ENCODE peak calls at places on chromosomes 6 and 20, in six cellular contexts. One of them, this sample, is unnamed.

GRCh38 chr6:151440930-151441329 is 11.0 kb downstream of the RMND1 start:
- DNase-seq in dorsolateral prefrontal cortex: no peak
- DNase-seq in fibroblast of the aortic adventitia: peak
- DNase-seq in choroid plexus epithelial cell: peak
- DNase-seq in A549: no peak
- DNase-seq in SJSA1: no peak
- DNase-seq in this sample: no peak

GRCh38 chr6:81938014-81938761 is 185.7 kb upstream of the TENT5A start:
- DNase-seq in SJSA1: peak
- DNase-seq in choroid plexus epithelial cell: peak
- DNase-seq in fibroblast of the aortic adventitia: peak
- DNase-seq in dorsolateral prefrontal cortex: no peak
- DNase-seq in A549: peak
- DNase-seq in this sample: peak

GRCh38 chr20:51695574-51696303 is 72.5 kb downstream of the ATP9A start:
- DNase-seq in A549: peak
- DNase-seq in fibroblast of the aortic adventitia: peak
- DNase-seq in choroid plexus epithelial cell: peak
- DNase-seq in dorsolateral prefrontal cortex: no peak
- DNase-seq in SJSA1: peak
- DNase-seq in this sample: no peak

GRCh38 chr6:148559848-148560433 is 186.9 kb upstream of the UST start:
- DNase-seq in SJSA1: peak
- DNase-seq in A549: peak
- DNase-seq in choroid plexus epithelial cell: peak
- DNase-seq in fibroblast of the aortic adventitia: peak
- DNase-seq in dorsolateral prefrontal cortex: peak
- DNase-seq in this sample: peak

GRCh38 chr6:26075063-26075717 is 12.0 kb upstream of the HFE start:
- DNase-seq in fibroblast of the aortic adventitia: no peak
- DNase-seq in choroid plexus epithelial cell: no peak
- DNase-seq in SJSA1: no peak
- DNase-seq in A549: no peak
- DNase-seq in dorsolateral prefrontal cortex: no peak
- DNase-seq in this sample: no peak

GRCh38 chr20:50136822-50137599 is 16.5 kb downstream of the PEDS1 start:
- DNase-seq in SJSA1: peak
- DNase-seq in dorsolateral prefrontal cortex: no peak
- DNase-seq in fibroblast of the aortic adventitia: no peak
- DNase-seq in A549: no peak
- DNase-seq in choroid plexus epithelial cell: peak
- DNase-seq in this sample: no peak

GRCh38 chr20:11232249-11232648 is 558.5 kb upstream of the JAG1 start:
- DNase-seq in fibroblast of the aortic adventitia: no peak
- DNase-seq in choroid plexus epithelial cell: no peak
- DNase-seq in dorsolateral prefrontal cortex: peak
- DNase-seq in SJSA1: no peak
- DNase-seq in A549: no peak
- DNase-seq in this sample: no peak

GRCh38 chr6:128483472-128484135 is 36.8 kb downstream of the PTPRK start:
- DNase-seq in dorsolateral prefrontal cortex: no peak
- DNase-seq in SJSA1: no peak
- DNase-seq in A549: no peak
- DNase-seq in fibroblast of the aortic adventitia: no peak
- DNase-seq in choroid plexus epithelial cell: no peak
- DNase-seq in this sample: no peak

GRCh38 chr6:71421611-71422010 is 133.0 kb downstream of the OGFRL1 start:
- DNase-seq in SJSA1: no peak
- DNase-seq in choroid plexus epithelial cell: no peak
- DNase-seq in dorsolateral prefrontal cortex: no peak
- DNase-seq in A549: no peak
- DNase-seq in fibroblast of the aortic adventitia: no peak
- DNase-seq in this sample: no peak

GRCh38 chr6:137155830-137156229 is 17.6 kb downstream of the IL22RA2 start:
- DNase-seq in SJSA1: no peak
- DNase-seq in choroid plexus epithelial cell: peak
- DNase-seq in dorsolateral prefrontal cortex: no peak
- DNase-seq in A549: no peak
- DNase-seq in fibroblast of the aortic adventitia: no peak
- DNase-seq in this sample: no peak

GRCh38 chr6:126632271-126632670 is 292.4 kb downstream of the CENPW start:
- DNase-seq in A549: no peak
- DNase-seq in fibroblast of the aortic adventitia: no peak
- DNase-seq in SJSA1: no peak
- DNase-seq in choroid plexus epithelial cell: no peak
- DNase-seq in dorsolateral prefrontal cortex: no peak
- DNase-seq in this sample: no peak

GRCh38 chr6:31493875-31494694 is 3.9 kb upstream of the MICB start:
- DNase-seq in fibroblast of the aortic adventitia: peak
- DNase-seq in A549: peak
- DNase-seq in SJSA1: peak
- DNase-seq in dorsolateral prefrontal cortex: peak
- DNase-seq in choroid plexus epithelial cell: peak
- DNase-seq in this sample: peak

GRCh38 chr6:123415844-123416468 is 220.8 kb downstream of the TRDN start:
- DNase-seq in fibroblast of the aortic adventitia: peak
- DNase-seq in SJSA1: peak
- DNase-seq in dorsolateral prefrontal cortex: peak
- DNase-seq in choroid plexus epithelial cell: peak
- DNase-seq in A549: peak
- DNase-seq in this sample: peak

GRCh38 chr20:51871943-51872342 is 69.6 kb upstream of the SALL4 start:
- DNase-seq in fibroblast of the aortic adventitia: no peak
- DNase-seq in dorsolateral prefrontal cortex: no peak
- DNase-seq in choroid plexus epithelial cell: no peak
- DNase-seq in A549: no peak
- DNase-seq in SJSA1: no peak
- DNase-seq in this sample: no peak

GRCh38 chr6:90183587-90184333 is 112.9 kb downstream of the BACH2 start:
- DNase-seq in A549: no peak
- DNase-seq in fibroblast of the aortic adventitia: no peak
- DNase-seq in choroid plexus epithelial cell: no peak
- DNase-seq in SJSA1: no peak
- DNase-seq in dorsolateral prefrontal cortex: no peak
- DNase-seq in this sample: no peak

GRCh38 chr6:48844696-48845095 is 618.4 kb downstream of the MMUT start:
- DNase-seq in choroid plexus epithelial cell: no peak
- DNase-seq in A549: no peak
- DNase-seq in fibroblast of the aortic adventitia: no peak
- DNase-seq in dorsolateral prefrontal cortex: no peak
- DNase-seq in SJSA1: no peak
- DNase-seq in this sample: no peak

GRCh38 chr6:166488081-166488685 is 98.3 kb downstream of the RAMACL start:
- DNase-seq in choroid plexus epithelial cell: peak
- DNase-seq in fibroblast of the aortic adventitia: peak
- DNase-seq in A549: no peak
- DNase-seq in dorsolateral prefrontal cortex: peak
- DNase-seq in SJSA1: no peak
- DNase-seq in this sample: peak

GRCh38 chr20:11186301-11187008 is 512.7 kb upstream of the JAG1 start:
- DNase-seq in choroid plexus epithelial cell: no peak
- DNase-seq in SJSA1: no peak
- DNase-seq in fibroblast of the aortic adventitia: no peak
- DNase-seq in dorsolateral prefrontal cortex: no peak
- DNase-seq in A549: no peak
- DNase-seq in this sample: no peak

GRCh38 chr6:30707281-30707850 is 9.7 kb downstream of the MDC1 start:
- DNase-seq in fibroblast of the aortic adventitia: no peak
- DNase-seq in A549: peak
- DNase-seq in choroid plexus epithelial cell: peak
- DNase-seq in SJSA1: no peak
- DNase-seq in dorsolateral prefrontal cortex: no peak
- DNase-seq in this sample: no peak

GRCh38 chr6:11653028-11653583 is 115.6 kb downstream of the TMEM170B start:
- DNase-seq in SJSA1: peak
- DNase-seq in A549: peak
- DNase-seq in choroid plexus epithelial cell: peak
- DNase-seq in dorsolateral prefrontal cortex: no peak
- DNase-seq in fibroblast of the aortic adventitia: peak
- DNase-seq in this sample: peak

GRCh38 chr6:39876111-39876510 is 58.2 kb downstream of the MOCS1 start:
- DNase-seq in dorsolateral prefrontal cortex: no peak
- DNase-seq in fibroblast of the aortic adventitia: no peak
- DNase-seq in choroid plexus epithelial cell: no peak
- DNase-seq in SJSA1: no peak
- DNase-seq in A549: no peak
- DNase-seq in this sample: no peak

GRCh38 chr20:46992640-46993035 is 98.0 kb downstream of the EYA2 start:
- DNase-seq in choroid plexus epithelial cell: no peak
- DNase-seq in dorsolateral prefrontal cortex: no peak
- DNase-seq in A549: no peak
- DNase-seq in fibroblast of the aortic adventitia: no peak
- DNase-seq in SJSA1: no peak
- DNase-seq in this sample: no peak

GRCh38 chr20:9739991-9740390 is 98.9 kb downstream of the PAK5 start:
- DNase-seq in dorsolateral prefrontal cortex: no peak
- DNase-seq in choroid plexus epithelial cell: no peak
- DNase-seq in SJSA1: no peak
- DNase-seq in A549: no peak
- DNase-seq in fibroblast of the aortic adventitia: no peak
- DNase-seq in this sample: no peak

GRCh38 chr20:25738198-25738597 is 41.5 kb upstream of the ZNF337 start:
- DNase-seq in fibroblast of the aortic adventitia: no peak
- DNase-seq in dorsolateral prefrontal cortex: no peak
- DNase-seq in choroid plexus epithelial cell: peak
- DNase-seq in A549: no peak
- DNase-seq in SJSA1: no peak
- DNase-seq in this sample: no peak

GRCh38 chr20:3354247-3354646 is 53.2 kb downstream of the DNAAF9 start:
- DNase-seq in fibroblast of the aortic adventitia: no peak
- DNase-seq in A549: no peak
- DNase-seq in dorsolateral prefrontal cortex: no peak
- DNase-seq in choroid plexus epithelial cell: no peak
- DNase-seq in SJSA1: no peak
- DNase-seq in this sample: no peak
- H3K4me3 ChIP-seq in fibroblast of the aortic adventitia: no peak
- H3K4me3 ChIP-seq in A549: no peak
- H3K4me3 ChIP-seq in dorsolateral prefrontal cortex: no peak
- H3K4me3 ChIP-seq in choroid plexus epithelial cell: no peak
- H3K4me3 ChIP-seq in SJSA1: no peak
- H3K4me3 ChIP-seq in this sample: no peak

DNA sequence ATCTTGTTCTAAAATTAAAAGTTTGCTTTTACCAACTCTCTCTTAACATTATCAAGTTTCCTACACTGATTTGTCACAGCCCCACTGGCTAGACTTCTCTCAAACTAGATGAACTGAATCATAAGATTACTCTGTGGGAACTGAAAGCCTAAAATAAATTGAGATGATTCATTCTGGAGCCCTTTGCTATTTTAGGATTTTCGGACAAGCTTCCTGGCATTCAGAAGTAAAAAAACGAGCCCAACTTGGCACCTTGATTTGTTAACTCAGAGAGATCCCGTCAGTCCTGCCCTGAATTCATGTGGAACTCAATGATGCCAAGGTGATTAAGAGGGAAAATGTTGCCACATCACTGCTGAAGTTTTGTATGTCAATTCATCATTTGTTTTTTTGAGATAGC is 122.0 kb upstream of the NRSN1 start:
- DNase-seq in choroid plexus epithelial cell: peak
- DNase-seq in dorsolateral prefrontal cortex: no peak
- DNase-seq in fibroblast of the aortic adventitia: peak
- DNase-seq in SJSA1: no peak
- DNase-seq in A549: no peak
- DNase-seq in this sample: no peak
- H3K4me3 ChIP-seq in choroid plexus epithelial cell: no peak
- H3K4me3 ChIP-seq in dorsolateral prefrontal cortex: no peak
- H3K4me3 ChIP-seq in fibroblast of the aortic adventitia: no peak
- H3K4me3 ChIP-seq in SJSA1: no peak
- H3K4me3 ChIP-seq in A549: no peak
- H3K4me3 ChIP-seq in this sample: no peak

DNA sequence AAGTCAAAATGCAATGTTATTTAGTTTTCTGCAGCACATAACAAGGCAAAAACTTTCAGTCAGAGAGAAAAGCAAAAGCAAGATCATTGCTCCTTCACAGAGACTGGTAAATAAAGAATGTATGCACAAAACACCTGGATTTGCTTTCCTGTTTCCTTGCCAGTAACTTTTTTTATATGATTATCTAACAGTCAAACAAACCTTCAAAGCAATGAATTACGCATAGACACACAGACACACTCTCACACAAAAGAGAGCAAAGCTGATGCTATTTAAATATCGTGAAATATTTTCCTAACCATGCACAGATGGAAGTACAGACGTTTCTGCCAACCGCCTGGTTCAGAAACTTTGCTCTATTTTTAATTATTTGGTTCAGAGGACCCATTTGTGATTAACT is 24.4 kb downstream of the ATXN1 start:
- DNase-seq in SJSA1: no peak
- DNase-seq in choroid plexus epithelial cell: no peak
- DNase-seq in A549: no peak
- DNase-seq in dorsolateral prefrontal cortex: no peak
- DNase-seq in fibroblast of the aortic adventitia: no peak
- DNase-seq in this sample: no peak
- H3K4me3 ChIP-seq in SJSA1: no peak
- H3K4me3 ChIP-seq in choroid plexus epithelial cell: no peak
- H3K4me3 ChIP-seq in A549: no peak
- H3K4me3 ChIP-seq in dorsolateral prefrontal cortex: no peak
- H3K4me3 ChIP-seq in fibroblast of the aortic adventitia: no peak
- H3K4me3 ChIP-seq in this sample: no peak

DNA sequence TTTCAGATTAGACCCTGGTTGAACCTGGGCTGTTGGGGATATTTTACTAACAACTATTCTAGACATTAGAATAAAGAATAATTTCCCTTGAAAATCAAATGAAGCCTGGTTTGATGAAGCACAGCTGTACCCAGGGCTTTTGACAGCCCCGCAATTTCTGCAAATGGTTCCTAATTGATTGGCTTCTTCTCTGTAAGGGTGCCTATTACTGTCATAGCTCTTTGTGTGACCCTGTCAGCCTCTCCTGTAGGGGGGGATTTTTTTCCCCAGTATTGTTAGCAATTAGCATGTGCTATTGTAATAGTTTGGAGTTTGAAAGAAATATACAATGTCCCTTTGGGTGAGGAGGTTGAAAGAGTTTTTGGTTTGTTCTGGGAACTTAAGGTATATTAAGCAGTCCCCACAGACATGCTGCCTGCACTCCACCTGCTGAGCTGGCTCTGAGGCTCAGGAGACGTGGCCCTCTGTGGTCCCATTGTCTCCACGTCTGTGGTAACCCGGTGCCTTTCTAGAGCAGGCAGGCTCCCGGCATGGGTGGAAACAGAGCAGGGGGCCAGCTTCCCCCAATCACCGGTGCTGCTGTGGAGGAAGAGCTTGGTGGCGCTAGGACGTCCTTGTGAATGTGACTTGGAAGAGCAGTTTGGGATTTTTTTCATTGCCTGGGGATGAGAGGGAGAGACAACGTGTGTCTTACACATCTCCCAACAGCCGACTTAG is 47.3 kb upstream of the CLDN20 start:
- DNase-seq in choroid plexus epithelial cell: no peak
- DNase-seq in dorsolateral prefrontal cortex: no peak
- DNase-seq in A549: no peak
- DNase-seq in SJSA1: no peak
- DNase-seq in fibroblast of the aortic adventitia: no peak
- DNase-seq in this sample: no peak
- H3K4me3 ChIP-seq in choroid plexus epithelial cell: no peak
- H3K4me3 ChIP-seq in dorsolateral prefrontal cortex: peak
- H3K4me3 ChIP-seq in A549: no peak
- H3K4me3 ChIP-seq in SJSA1: no peak
- H3K4me3 ChIP-seq in fibroblast of the aortic adventitia: no peak
- H3K4me3 ChIP-seq in this sample: no peak